ENCODE peak calls at places on chromosomes 4 and X, in ten cellular contexts. K is breast epithelium, N is IMR-90, Q is SK-N-SH, W is RWPE2, B is colonic mucosa, J is pancreas, X is upper lobe of left lung, D is Peyer's patch, P is A549. Y is an unnamed sample. For H3K9me3, the result is how much of the 10 kb centered on the place peaks cover.

GRCh38 chr4:73055241-73055897 is 14.1 kb downstream of the COX18 start:
- DNase-seq in K (no peak), D (no peak), Q (no peak), X (no peak), P (no peak), N (peak), B (no peak), W (no peak), J (no peak), Y (no peak)

GRCh38 chrX:108165349-108166111 is 74.0 kb downstream of the ATG4A start:
- DNase-seq in P (peak), X (no peak), B (no peak), K (no peak), D (no peak), W (no peak), N (peak), J (no peak), Q (peak), Y (peak)

GRCh38 chr4:36215627-36216026 is 28.7 kb downstream of the ARAP2 start:
- DNase-seq in W (no peak), K (no peak), B (no peak), P (no peak), Q (no peak), N (no peak), X (peak), D (no peak), J (no peak), Y (no peak)

GRCh38 chrX:115251458-115252233 is 17.8 kb upstream of the LRCH2 start:
- DNase-seq in B (no peak), K (no peak), P (no peak), N (no peak), Q (no peak), J (no peak), W (no peak), D (no peak), X (no peak), Y (no peak)

GRCh38 chr4:15543537-15544195 is 74.0 kb downstream of the CC2D2A start:
- DNase-seq in K (no peak), W (no peak), Q (peak), D (no peak), B (no peak), P (no peak), N (no peak), X (peak), J (no peak), Y (no peak)

GRCh38 chr4:128380306-128380705 is 92.7 kb upstream of the PGRMC2 start:
- DNase-seq in P (no peak), D (no peak), N (no peak), W (no peak), K (no peak), B (no peak), Q (no peak), J (no peak), X (no peak), Y (no peak)

GRCh38 chr4:95267081-95267480 is 281.7 kb downstream of the UNC5C start:
- DNase-seq in D (no peak), N (peak), J (no peak), B (no peak), W (no peak), Q (no peak), P (peak), X (no peak), K (no peak), Y (no peak)

GRCh38 chr4:173958445-173958844 is 325.0 kb downstream of the FBXO8 start:
- DNase-seq in Q (no peak), B (no peak), P (no peak), D (no peak), W (no peak), K (no peak), N (peak), X (no peak), J (no peak), Y (no peak)

GRCh38 chr4:152255437-152255836 is 280.5 kb downstream of the FBXW7 start:
- DNase-seq in D (peak), W (no peak), B (no peak), N (peak), K (no peak), Q (no peak), X (no peak), J (no peak), P (no peak), Y (no peak)

GRCh38 chr4:101944649-101945048 is 154.1 kb downstream of the BANK1 start:
- DNase-seq in D (no peak), Q (no peak), P (no peak), W (no peak), J (no peak), K (no peak), X (no peak), N (peak), B (no peak), Y (no peak)

GRCh38 chr4:2076908-2077534 is 17.9 kb downstream of the NAT8L start:
- DNase-seq in N (no peak), D (no peak), Q (no peak), P (no peak), X (peak), K (no peak), J (no peak), B (no peak), W (peak), Y (no peak)

GRCh38 chr4:7812191-7812860 is 127.3 kb downstream of the AFAP1 start:
- DNase-seq in N (peak), D (no peak), P (no peak), K (no peak), X (no peak), W (no peak), Q (no peak), J (no peak), B (no peak), Y (no peak)

GRCh38 chr4:6088950-6089349 is 70.7 kb upstream of the C4orf50 start:
- DNase-seq in J (no peak), Q (no peak), W (no peak), P (no peak), N (no peak), B (no peak), X (no peak), K (no peak), D (no peak), Y (no peak)

GRCh38 chr4:6093671-6094070 is 75.4 kb upstream of the C4orf50 start:
- DNase-seq in J (no peak), X (no peak), N (no peak), Q (no peak), K (no peak), B (no peak), D (no peak), W (no peak), P (no peak), Y (no peak)

GRCh38 chr4:6092971-6093370 is 74.7 kb upstream of the C4orf50 start:
- DNase-seq in J (no peak), X (no peak), Q (no peak), D (no peak), B (no peak), K (no peak), W (no peak), N (no peak), P (no peak), Y (no peak)

GRCh38 chr4:6092131-6092530 is 73.9 kb upstream of the C4orf50 start:
- DNase-seq in P (no peak), N (no peak), W (no peak), J (no peak), B (no peak), D (no peak), X (no peak), Q (no peak), K (no peak), Y (no peak)

DNA sequence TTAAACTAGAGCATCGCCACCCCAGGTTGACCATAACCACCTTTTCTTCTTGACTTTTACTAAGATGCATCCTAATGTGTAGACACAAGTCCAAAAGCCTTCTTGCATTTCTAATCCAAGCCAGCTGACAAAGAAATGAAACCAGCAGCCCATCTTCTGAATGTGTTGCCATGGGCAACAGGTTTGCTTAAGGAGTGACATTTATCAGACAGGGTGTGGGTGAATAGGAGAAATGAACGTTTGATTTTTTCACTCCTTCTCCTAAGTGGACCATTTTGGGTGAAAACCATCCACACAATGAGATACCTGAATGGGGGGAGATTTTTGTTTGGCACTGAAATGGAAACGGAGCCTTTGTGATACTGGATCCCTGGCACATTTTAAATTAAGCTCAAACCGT is 72.7 kb upstream of the C4orf50 start:
- DNase-seq in Q (no peak), N (no peak), B (no peak), J (no peak), K (no peak), P (no peak), X (no peak), W (no peak), D (no peak), Y (no peak)
- TF ChIP-seq CTCF in Q (no peak), N (no peak), B (no peak), J (no peak), K (no peak), P (no peak), X (no peak), W (no peak), D (no peak), Y (no peak)

DNA sequence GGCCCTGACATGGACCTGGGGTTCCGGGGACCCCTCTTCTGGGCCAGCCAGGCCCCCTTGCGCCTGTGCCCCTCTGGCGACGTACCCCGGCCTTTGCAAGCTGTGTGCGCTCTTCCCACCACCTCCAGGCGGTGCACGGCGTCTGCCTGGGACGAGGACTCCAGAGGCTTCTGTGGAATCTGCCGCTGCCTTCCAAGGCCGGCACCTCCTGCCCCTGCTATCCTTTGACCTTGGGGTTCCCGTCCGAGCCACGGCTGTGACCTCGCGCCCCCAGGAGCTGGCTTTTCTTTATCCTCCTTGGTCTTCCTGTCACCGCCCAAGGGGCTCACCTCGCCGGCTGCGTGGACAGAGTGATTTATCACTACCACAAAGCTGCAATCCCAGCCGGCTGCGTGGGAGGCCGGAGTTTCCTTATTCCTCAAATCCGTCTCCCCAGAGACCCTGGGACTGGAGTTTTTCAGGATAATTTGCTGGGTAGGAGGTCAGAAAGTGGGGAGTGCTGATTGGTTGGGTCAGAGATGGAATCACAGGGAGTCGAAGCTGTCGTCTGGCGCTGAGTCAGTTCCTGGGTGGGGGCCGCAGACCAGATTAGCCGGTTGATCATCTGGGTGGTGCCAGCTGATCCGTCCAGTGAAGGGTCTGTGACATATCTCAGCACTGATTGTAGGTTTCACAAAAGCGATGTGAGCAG is 19.9 kb upstream of the PLCXD1 start:
- DNase-seq in J (peak), N (peak), Q (no peak), D (peak), X (no peak), P (peak), W (peak), B (peak), K (peak), Y (peak)
- H3K4me3 ChIP-seq in J (no peak), N (no peak), Q (no peak), D (no peak), X (no peak), P (peak), W (no peak), B (no peak), K (no peak), Y (peak)

GRCh38 chr4:124275-125081 is at the start of gene ZNF718:
- DNase-seq in Q (peak), B (peak), N (peak), D (peak), P (peak), J (peak), X (peak), K (peak), W (peak), Y (peak)
- H3K9me3 ChIP-seq in Q (under half), B (under half), N (under half), D (under half), P (under half), J (under half), X (under half), K (under half), W (under half), Y (under half)

GRCh38 chr4:76175336-76175735 is 27.1 kb upstream of the NUP54 start:
- DNase-seq in J (no peak), B (no peak), N (no peak), K (no peak), D (no peak), P (no peak), W (no peak), Q (no peak), X (no peak), Y (no peak)
- TF ChIP-seq CTCF in J (no peak), B (no peak), N (no peak), K (no peak), D (no peak), P (no peak), W (no peak), Q (no peak), X (no peak), Y (no peak)

DNA sequence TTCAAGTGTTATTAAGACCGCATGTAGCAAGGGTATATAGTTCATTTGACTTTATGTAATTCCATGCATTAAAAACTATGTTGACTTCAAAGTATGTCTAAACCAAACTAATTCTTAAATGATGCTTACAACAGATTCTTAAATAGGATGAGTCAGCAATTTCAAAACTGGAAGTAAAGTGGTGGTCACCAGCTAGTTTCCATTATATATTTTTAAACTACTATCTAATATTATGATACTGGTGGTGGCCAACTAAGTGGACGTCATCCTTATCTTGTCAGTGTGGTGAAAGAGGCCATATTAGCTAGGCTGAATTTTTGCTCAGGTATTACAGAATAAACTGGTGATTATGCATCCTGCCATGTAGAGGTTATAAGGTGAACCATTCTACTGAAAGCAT is 1.2 kb downstream of the IL15 start:
- DNase-seq in K (no peak), J (no peak), Q (no peak), B (no peak), X (no peak), D (no peak), P (no peak), W (no peak), N (no peak), Y (no peak)
- H3K4me3 ChIP-seq in K (peak), J (peak), Q (peak), B (peak), X (peak), D (peak), P (peak), W (peak), N (peak), Y (no peak)

DNA sequence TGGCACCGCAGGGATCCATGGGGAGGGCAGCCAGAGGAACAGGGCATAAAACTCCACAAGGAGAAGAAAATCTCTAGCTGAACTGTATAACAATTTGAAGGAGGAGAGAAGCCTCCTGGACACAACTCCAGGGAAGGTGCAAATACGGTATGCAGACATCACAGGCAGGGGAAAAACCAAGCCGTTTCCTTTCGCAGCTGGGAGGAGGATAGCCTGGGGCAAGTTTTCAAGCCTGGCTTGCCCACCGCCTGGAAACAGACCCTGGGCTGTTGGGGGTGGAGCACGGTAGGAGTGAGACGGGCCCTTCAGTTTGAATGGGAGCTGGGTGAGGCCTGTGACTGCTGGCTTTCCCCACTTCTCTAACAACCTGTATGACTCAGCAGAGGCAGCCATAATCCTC is 43.4 kb upstream of the TAF9B start:
- DNase-seq in J (no peak), Q (no peak), K (no peak), B (no peak), X (no peak), D (no peak), W (no peak), N (no peak), P (no peak), Y (no peak)
- H3K9me3 ChIP-seq in J (under half), Q (under half), K (under half), B (under half), X (under half), D (under half), W (under half), N (under half), P (under half), Y (under half)

Y was measured in Caco-2.